ENCODE peak calls at places on chromosomes 16 and 17, in ten cellular contexts. One of them, this sample, is unnamed.

GRCh38 chr16:50711862-50712567 is 18.6 kb downstream of the NOD2 start:
- DNase-seq in K562: no peak
- DNase-seq in stomach: no peak
- DNase-seq in H54: no peak
- DNase-seq in testis: no peak
- DNase-seq in tibial nerve: no peak
- DNase-seq in adrenal gland: peak
- DNase-seq in breast epithelium: no peak
- DNase-seq in transverse colon: no peak
- DNase-seq in A549: no peak
- DNase-seq in this sample: peak

GRCh38 chr16:66660422-66661209 is 35.9 kb downstream of the CMTM4 start:
- DNase-seq in K562: peak
- DNase-seq in stomach: peak
- DNase-seq in H54: peak
- DNase-seq in testis: peak
- DNase-seq in tibial nerve: peak
- DNase-seq in adrenal gland: peak
- DNase-seq in breast epithelium: peak
- DNase-seq in transverse colon: peak
- DNase-seq in A549: peak
- DNase-seq in this sample: peak

GRCh38 chr16:11224894-11225676 is 30.9 kb downstream of the SOCS1 start:
- DNase-seq in K562: no peak
- DNase-seq in stomach: peak
- DNase-seq in H54: no peak
- DNase-seq in testis: no peak
- DNase-seq in tibial nerve: no peak
- DNase-seq in adrenal gland: peak
- DNase-seq in breast epithelium: no peak
- DNase-seq in transverse colon: peak
- DNase-seq in A549: no peak
- DNase-seq in this sample: no peak

GRCh38 chr17:80195671-80196529 is 24.2 kb downstream of the SGSH start:
- DNase-seq in K562: peak
- DNase-seq in stomach: no peak
- DNase-seq in H54: peak
- DNase-seq in testis: no peak
- DNase-seq in tibial nerve: no peak
- DNase-seq in adrenal gland: peak
- DNase-seq in breast epithelium: no peak
- DNase-seq in transverse colon: no peak
- DNase-seq in A549: no peak
- DNase-seq in this sample: no peak

GRCh38 chr16:6482861-6483530 is 849.6 kb upstream of the RBFOX1 start:
- DNase-seq in K562: no peak
- DNase-seq in stomach: no peak
- DNase-seq in H54: no peak
- DNase-seq in testis: no peak
- DNase-seq in tibial nerve: no peak
- DNase-seq in adrenal gland: no peak
- DNase-seq in breast epithelium: no peak
- DNase-seq in transverse colon: no peak
- DNase-seq in A549: no peak
- DNase-seq in this sample: no peak

GRCh38 chr17:78973196-78973595 is 6.5 kb downstream of the LGALS3BP start:
- DNase-seq in K562: no peak
- DNase-seq in stomach: no peak
- DNase-seq in H54: no peak
- DNase-seq in testis: no peak
- DNase-seq in tibial nerve: no peak
- DNase-seq in adrenal gland: peak
- DNase-seq in breast epithelium: no peak
- DNase-seq in transverse colon: no peak
- DNase-seq in A549: no peak
- DNase-seq in this sample: peak

GRCh38 chr16:31130899-31131298 is 4.6 kb downstream of the PRSS8 start:
- DNase-seq in K562: no peak
- DNase-seq in stomach: peak
- DNase-seq in H54: no peak
- DNase-seq in testis: no peak
- DNase-seq in tibial nerve: no peak
- DNase-seq in adrenal gland: no peak
- DNase-seq in breast epithelium: peak
- DNase-seq in transverse colon: peak
- DNase-seq in A549: no peak
- DNase-seq in this sample: no peak

GRCh38 chr16:69071036-69071435 is 34.4 kb upstream of the HAS3 start:
- DNase-seq in K562: no peak
- DNase-seq in stomach: no peak
- DNase-seq in H54: no peak
- DNase-seq in testis: no peak
- DNase-seq in tibial nerve: no peak
- DNase-seq in adrenal gland: no peak
- DNase-seq in breast epithelium: no peak
- DNase-seq in transverse colon: no peak
- DNase-seq in A549: no peak
- DNase-seq in this sample: no peak

GRCh38 chr17:72697602-72698146 is 394.8 kb downstream of the SLC39A11 start:
- DNase-seq in K562: no peak
- DNase-seq in stomach: no peak
- DNase-seq in H54: no peak
- DNase-seq in testis: peak
- DNase-seq in tibial nerve: no peak
- DNase-seq in adrenal gland: no peak
- DNase-seq in breast epithelium: no peak
- DNase-seq in transverse colon: no peak
- DNase-seq in A549: no peak
- DNase-seq in this sample: no peak

DNA sequence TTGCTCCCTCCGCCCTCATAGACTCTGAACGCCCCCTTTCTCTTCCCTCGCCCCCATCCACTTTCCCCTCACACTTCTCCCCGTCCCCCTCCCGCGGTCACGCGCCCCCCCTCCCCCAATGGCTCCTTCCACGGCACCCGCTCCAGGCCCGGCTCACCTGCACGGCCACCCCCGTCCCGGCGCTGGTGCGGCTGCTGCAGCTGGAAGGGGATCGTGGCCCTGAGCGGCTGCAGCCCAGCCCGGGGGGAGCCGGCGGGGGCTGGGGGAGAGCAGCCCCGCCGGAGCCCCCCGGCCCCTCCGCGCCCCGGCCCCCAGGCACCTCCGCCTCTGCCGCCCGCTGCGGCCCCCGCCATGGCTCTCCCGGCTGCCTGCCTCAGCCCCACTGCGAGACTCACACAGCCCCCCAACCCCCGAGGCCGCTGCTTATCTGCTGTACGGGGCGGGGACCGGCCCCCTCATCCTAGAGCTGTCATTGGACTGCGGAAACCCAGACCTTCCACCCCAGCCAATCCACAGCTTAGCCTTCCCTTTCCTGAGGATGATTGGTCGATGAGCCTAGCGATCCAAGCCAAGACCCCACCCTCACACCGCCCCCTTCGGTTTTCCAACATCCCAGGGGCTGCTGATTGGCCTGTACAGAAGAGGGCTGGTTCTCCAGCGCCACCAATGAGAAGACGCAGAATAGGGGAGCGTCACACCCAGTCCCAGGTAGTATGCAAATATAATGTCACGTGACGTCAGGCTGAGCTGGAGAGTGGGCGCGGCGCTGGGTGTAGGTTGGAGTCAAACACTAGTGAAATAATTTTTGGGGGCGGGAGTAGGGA is at the start of gene FAM117A:
- DNase-seq in K562: peak
- DNase-seq in stomach: peak
- DNase-seq in H54: peak
- DNase-seq in testis: peak
- DNase-seq in tibial nerve: peak
- DNase-seq in adrenal gland: peak
- DNase-seq in breast epithelium: peak
- DNase-seq in transverse colon: peak
- DNase-seq in A549: peak
- DNase-seq in this sample: peak
- TF ChIP-seq POLR2A in K562: peak
- TF ChIP-seq POLR2A in stomach: no peak
- TF ChIP-seq POLR2A in H54: peak
- TF ChIP-seq POLR2A in testis: no peak
- TF ChIP-seq POLR2A in tibial nerve: no peak
- TF ChIP-seq POLR2A in adrenal gland: peak
- TF ChIP-seq POLR2A in breast epithelium: no peak
- TF ChIP-seq POLR2A in transverse colon: peak
- TF ChIP-seq POLR2A in A549: peak
- TF ChIP-seq POLR2A in this sample: no peak

DNA sequence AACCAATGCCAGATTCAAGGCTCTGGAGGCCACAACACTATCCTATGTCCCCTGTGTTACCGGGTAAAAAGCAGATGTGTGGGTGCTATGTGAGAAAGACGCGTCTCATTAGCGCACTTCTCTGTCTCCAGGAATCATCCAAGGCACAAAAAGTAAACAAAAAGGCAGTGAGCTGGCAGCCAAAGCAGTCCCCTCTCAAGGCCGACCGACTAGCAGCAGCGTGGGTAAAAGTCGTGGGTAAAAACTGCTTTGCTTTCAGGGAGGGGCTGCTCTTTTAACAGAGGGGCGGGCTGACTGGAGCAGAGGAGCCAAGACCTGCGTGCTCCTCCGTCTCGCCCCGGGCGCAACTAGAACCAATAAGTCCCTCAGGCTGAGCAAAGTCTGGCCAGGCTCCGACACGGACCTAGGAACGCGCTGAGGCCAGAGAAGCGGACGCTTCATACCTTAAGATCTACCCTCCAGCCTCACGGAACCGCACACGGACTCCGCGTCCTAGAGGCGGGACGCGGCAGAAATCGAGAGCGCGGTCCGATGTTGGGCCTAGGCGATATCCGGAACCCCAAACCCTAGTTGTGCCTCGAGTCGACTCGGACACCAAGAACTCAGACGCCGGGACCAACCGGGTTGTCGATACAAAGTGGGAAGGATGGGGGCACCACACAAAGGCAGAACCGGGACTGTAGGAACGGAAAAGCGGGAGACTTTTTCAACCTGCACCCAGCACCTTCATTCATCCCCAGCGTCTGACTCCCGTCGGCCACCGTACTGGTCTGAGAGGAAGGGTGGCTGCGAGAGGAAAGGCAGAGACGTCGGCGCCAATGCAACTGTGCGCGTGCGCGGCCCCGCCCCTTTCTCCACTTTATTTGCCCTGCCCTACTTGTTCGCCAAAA is at the start of gene INTS2:
- DNase-seq in K562: peak
- DNase-seq in stomach: peak
- DNase-seq in H54: peak
- DNase-seq in testis: peak
- DNase-seq in tibial nerve: peak
- DNase-seq in adrenal gland: peak
- DNase-seq in breast epithelium: peak
- DNase-seq in transverse colon: peak
- DNase-seq in A549: peak
- DNase-seq in this sample: peak
- TF ChIP-seq POLR2A in K562: peak
- TF ChIP-seq POLR2A in stomach: peak
- TF ChIP-seq POLR2A in H54: peak
- TF ChIP-seq POLR2A in testis: peak
- TF ChIP-seq POLR2A in tibial nerve: peak
- TF ChIP-seq POLR2A in adrenal gland: peak
- TF ChIP-seq POLR2A in breast epithelium: peak
- TF ChIP-seq POLR2A in transverse colon: peak
- TF ChIP-seq POLR2A in A549: peak
- TF ChIP-seq POLR2A in this sample: no peak

GRCh38 chr16:80622007-80622406 is 81.2 kb downstream of the DYNLRB2 start:
- DNase-seq in K562: no peak
- DNase-seq in stomach: no peak
- DNase-seq in H54: no peak
- DNase-seq in testis: no peak
- DNase-seq in tibial nerve: no peak
- DNase-seq in adrenal gland: no peak
- DNase-seq in breast epithelium: no peak
- DNase-seq in transverse colon: no peak
- DNase-seq in A549: no peak
- DNase-seq in this sample: no peak

GRCh38 chr16:80618862-80619648 is 78.3 kb downstream of the DYNLRB2 start:
- DNase-seq in K562: no peak
- DNase-seq in stomach: no peak
- DNase-seq in H54: no peak
- DNase-seq in testis: no peak
- DNase-seq in tibial nerve: no peak
- DNase-seq in adrenal gland: no peak
- DNase-seq in breast epithelium: no peak
- DNase-seq in transverse colon: no peak
- DNase-seq in A549: no peak
- DNase-seq in this sample: no peak

GRCh38 chr16:80620656-80621605 is 80.1 kb downstream of the DYNLRB2 start:
- DNase-seq in K562: no peak
- DNase-seq in stomach: no peak
- DNase-seq in H54: no peak
- DNase-seq in testis: no peak
- DNase-seq in tibial nerve: no peak
- DNase-seq in adrenal gland: no peak
- DNase-seq in breast epithelium: no peak
- DNase-seq in transverse colon: no peak
- DNase-seq in A549: no peak
- DNase-seq in this sample: no peak

GRCh38 chr16:80616362-80616761 is 75.6 kb downstream of the DYNLRB2 start:
- DNase-seq in K562: no peak
- DNase-seq in stomach: no peak
- DNase-seq in H54: no peak
- DNase-seq in testis: no peak
- DNase-seq in tibial nerve: no peak
- DNase-seq in adrenal gland: no peak
- DNase-seq in breast epithelium: no peak
- DNase-seq in transverse colon: no peak
- DNase-seq in A549: no peak
- DNase-seq in this sample: no peak

DNA sequence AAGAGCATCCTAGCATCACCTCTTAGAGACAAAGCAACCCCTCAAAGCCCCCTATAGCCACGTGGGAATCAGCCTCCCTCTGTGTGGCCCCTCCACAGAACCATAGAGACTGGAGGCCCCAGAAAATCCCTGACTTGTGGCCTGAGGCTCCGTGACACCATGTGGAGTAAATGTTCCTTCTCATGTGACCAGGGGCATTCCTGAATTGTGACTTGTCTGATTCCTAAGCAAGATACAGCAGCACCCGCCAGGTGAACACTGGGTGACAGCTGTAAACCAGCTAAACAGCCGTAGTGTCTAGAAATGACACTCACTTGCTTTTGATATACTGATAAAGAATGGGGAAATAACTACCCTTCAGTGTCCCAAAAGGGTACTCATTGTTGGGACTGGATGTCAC is 79.0 kb downstream of the DYNLRB2 start:
- DNase-seq in K562: no peak
- DNase-seq in stomach: no peak
- DNase-seq in H54: peak
- DNase-seq in testis: no peak
- DNase-seq in tibial nerve: no peak
- DNase-seq in adrenal gland: no peak
- DNase-seq in breast epithelium: peak
- DNase-seq in transverse colon: no peak
- DNase-seq in A549: no peak
- DNase-seq in this sample: no peak
- TF ChIP-seq POLR2A in K562: no peak
- TF ChIP-seq POLR2A in stomach: no peak
- TF ChIP-seq POLR2A in H54: no peak
- TF ChIP-seq POLR2A in testis: no peak
- TF ChIP-seq POLR2A in tibial nerve: no peak
- TF ChIP-seq POLR2A in adrenal gland: no peak
- TF ChIP-seq POLR2A in breast epithelium: no peak
- TF ChIP-seq POLR2A in transverse colon: no peak
- TF ChIP-seq POLR2A in A549: no peak
- TF ChIP-seq POLR2A in this sample: no peak

GRCh38 chr17:74431568-74432483 is at the start of gene GPRC5C:
- DNase-seq in K562: peak
- DNase-seq in stomach: peak
- DNase-seq in H54: no peak
- DNase-seq in testis: peak
- DNase-seq in tibial nerve: peak
- DNase-seq in adrenal gland: peak
- DNase-seq in breast epithelium: peak
- DNase-seq in transverse colon: peak
- DNase-seq in A549: peak
- DNase-seq in this sample: peak
- TF ChIP-seq POLR2A in K562: no peak
- TF ChIP-seq POLR2A in stomach: peak
- TF ChIP-seq POLR2A in H54: no peak
- TF ChIP-seq POLR2A in testis: no peak
- TF ChIP-seq POLR2A in tibial nerve: peak
- TF ChIP-seq POLR2A in adrenal gland: peak
- TF ChIP-seq POLR2A in breast epithelium: no peak
- TF ChIP-seq POLR2A in transverse colon: peak
- TF ChIP-seq POLR2A in A549: peak
- TF ChIP-seq POLR2A in this sample: peak

This sample was measured in heart left ventricle.